ENCODE peak calls at places on chromosomes 11 and 22, in six cellular contexts. U is IMR-90, R is neuronal stem cell, W is H9, T is trophoblast cell, S is mesenchymal stem cell. F is an unnamed sample.

GRCh38 chr11:36532908-36533601 is 23.0 kb upstream of the TRAF6 start:
- DNase-seq in U (no peak), R (no peak), W (no peak), T (no peak), S (no peak), F (peak)

GRCh38 chr11:1548221-1549070 is 23.6 kb downstream of the DUSP8 start:
- DNase-seq in U (peak), R (no peak), W (peak), T (no peak), S (peak), F (peak)

GRCh38 chr11:85094795-85095194 is 532.3 kb downstream of the DLG2 start:
- DNase-seq in U (no peak), R (no peak), W (no peak), T (no peak), S (no peak), F (no peak)

GRCh38 chr11:45560153-45560934 is 105.1 kb downstream of the CHST1 start:
- DNase-seq in U (no peak), R (no peak), W (no peak), T (no peak), S (no peak), F (peak)

GRCh38 chr11:31477528-31478255 is 31.7 kb downstream of the IMMP1L start:
- DNase-seq in U (no peak), R (no peak), W (no peak), T (no peak), S (no peak), F (peak)

GRCh38 chr11:33912405-33913361 is 20.8 kb upstream of the LMO2 start:
- DNase-seq in U (peak), R (peak), W (no peak), T (peak), S (peak), F (peak)

GRCh38 chr11:368414-369335 is 624 bp upstream of the B4GALNT4 start:
- DNase-seq in U (peak), R (peak), W (peak), T (no peak), S (peak), F (peak)

GRCh38 chr11:86811637-86812321 is 11.4 kb downstream of the PRSS23 start:
- DNase-seq in U (peak), R (no peak), W (no peak), T (no peak), S (peak), F (peak)

GRCh38 chr11:12086271-12087074 is 23.9 kb upstream of the MICAL2 start:
- DNase-seq in U (peak), R (no peak), W (no peak), T (peak), S (peak), F (peak)

GRCh38 chr11:112260490-112260889 is at the start of gene PLET1:
- DNase-seq in U (peak), R (no peak), W (no peak), T (no peak), S (no peak), F (no peak)

GRCh38 chr11:94544832-94545640 is 1.3 kb downstream of the FUT4 start:
- DNase-seq in U (no peak), R (peak), W (peak), T (peak), S (peak), F (peak)

DNA sequence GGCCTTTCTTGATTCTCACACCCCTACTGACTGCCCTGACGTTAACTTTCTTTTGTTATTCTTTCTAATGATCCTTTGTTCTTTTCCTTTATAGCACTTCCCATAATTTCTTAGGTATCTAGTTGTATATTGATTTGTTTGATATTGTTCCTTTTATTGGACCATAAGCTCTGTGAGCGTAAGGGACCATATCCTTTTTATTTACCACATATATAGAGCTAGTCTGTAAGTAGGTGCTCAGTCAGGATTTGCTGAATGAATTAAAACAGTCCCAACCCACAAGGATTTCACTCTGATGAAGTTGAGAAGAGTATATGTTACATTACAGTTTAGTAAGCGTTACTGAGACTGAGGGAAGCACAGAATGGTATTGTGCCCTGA is 68.8 kb downstream of the EMSY start:
- DNase-seq in U (no peak), R (no peak), W (no peak), T (no peak), S (no peak), F (no peak)
- H3K23ac ChIP-seq in U (no peak), R (no peak), W (no peak), T (no peak), S (no peak), F (no peak)

DNA sequence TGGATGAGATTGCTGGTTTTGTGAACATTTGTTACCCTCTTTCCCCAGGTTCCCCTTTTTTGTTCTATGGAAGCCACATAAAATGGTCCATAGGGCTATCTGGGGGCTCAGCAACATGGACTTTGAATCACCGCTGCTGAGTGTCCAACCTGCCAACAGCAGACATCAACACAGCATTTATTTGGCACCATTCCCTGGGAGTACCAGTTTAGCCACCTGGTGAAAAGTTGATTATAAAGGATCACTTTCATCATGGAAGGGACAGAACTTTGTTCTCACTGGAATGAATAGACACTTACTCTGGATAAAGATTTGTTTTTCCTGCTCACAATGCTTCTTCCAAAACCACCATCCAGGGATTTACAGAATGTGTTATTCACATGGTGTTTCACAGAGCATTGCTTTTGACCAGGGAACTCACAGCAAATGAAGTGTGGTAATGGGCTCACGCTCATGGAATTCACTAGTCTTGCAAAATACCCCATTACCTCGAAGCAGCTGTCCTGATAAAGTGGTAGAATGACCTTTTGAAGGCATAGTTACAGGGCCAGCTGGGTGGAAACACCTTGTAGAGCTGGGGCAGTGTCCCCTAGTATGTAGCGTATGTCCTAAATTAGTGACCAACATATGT is 43.9 kb downstream of the ADM start:
- DNase-seq in U (peak), R (no peak), W (no peak), T (peak), S (peak), F (peak)
- H2BK120ac ChIP-seq in U (peak), R (no peak), W (no peak), T (no peak), S (no peak), F (no peak)

GRCh38 chr11:74644084-74644483 is 51.7 kb downstream of the POLD3 start:
- DNase-seq in U (no peak), R (no peak), W (no peak), T (no peak), S (no peak), F (no peak)

GRCh38 chr11:74639533-74639932 is 47.2 kb downstream of the POLD3 start:
- DNase-seq in U (no peak), R (no peak), W (no peak), T (no peak), S (no peak), F (no peak)

GRCh38 chr11:74641905-74642304 is 49.5 kb downstream of the POLD3 start:
- DNase-seq in U (no peak), R (no peak), W (no peak), T (no peak), S (peak), F (no peak)

GRCh38 chr11:74642912-74643311 is 50.5 kb downstream of the POLD3 start:
- DNase-seq in U (no peak), R (no peak), W (no peak), T (no peak), S (no peak), F (no peak)

DNA sequence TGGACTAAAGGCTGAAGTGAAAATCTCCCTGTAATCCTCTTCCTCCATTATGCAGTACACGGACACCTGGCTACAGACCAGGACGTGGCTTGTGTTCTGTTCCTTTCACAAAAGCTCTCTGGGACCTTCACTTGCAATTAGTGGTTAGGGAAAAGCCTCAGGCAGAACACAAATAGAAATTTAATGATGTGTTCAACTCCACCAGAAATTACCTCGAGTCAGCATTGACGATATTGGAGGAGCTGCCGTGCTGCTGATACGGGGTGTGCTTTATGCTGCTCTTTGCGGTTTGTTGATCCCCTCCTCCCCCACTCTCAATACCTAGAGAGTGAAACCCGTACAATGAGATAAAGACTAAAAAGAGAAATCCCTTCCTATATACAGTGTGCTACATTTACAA is 48.9 kb downstream of the POLD3 start:
- DNase-seq in U (no peak), R (peak), W (no peak), T (no peak), S (no peak), F (no peak)
- H3K9ac ChIP-seq in U (no peak), R (no peak), W (no peak), T (no peak), S (no peak), F (no peak)

GRCh38 chr11:64799925-64800632 is 2.9 kb downstream of the MAP4K2 start:
- DNase-seq in U (no peak), R (no peak), W (no peak), T (no peak), S (peak), F (no peak)

GRCh38 chr11:64800633-64801464 is 2.2 kb downstream of the MAP4K2 start:
- DNase-seq in U (no peak), R (no peak), W (peak), T (no peak), S (no peak), F (no peak)

GRCh38 chr11:64796757-64797541 is 6.1 kb downstream of the MAP4K2 start:
- DNase-seq in U (no peak), R (no peak), W (no peak), T (no peak), S (no peak), F (no peak)

GRCh38 chr11:64801591-64802369 is 1.2 kb downstream of the MAP4K2 start:
- DNase-seq in U (no peak), R (no peak), W (peak), T (no peak), S (peak), F (no peak)

DNA sequence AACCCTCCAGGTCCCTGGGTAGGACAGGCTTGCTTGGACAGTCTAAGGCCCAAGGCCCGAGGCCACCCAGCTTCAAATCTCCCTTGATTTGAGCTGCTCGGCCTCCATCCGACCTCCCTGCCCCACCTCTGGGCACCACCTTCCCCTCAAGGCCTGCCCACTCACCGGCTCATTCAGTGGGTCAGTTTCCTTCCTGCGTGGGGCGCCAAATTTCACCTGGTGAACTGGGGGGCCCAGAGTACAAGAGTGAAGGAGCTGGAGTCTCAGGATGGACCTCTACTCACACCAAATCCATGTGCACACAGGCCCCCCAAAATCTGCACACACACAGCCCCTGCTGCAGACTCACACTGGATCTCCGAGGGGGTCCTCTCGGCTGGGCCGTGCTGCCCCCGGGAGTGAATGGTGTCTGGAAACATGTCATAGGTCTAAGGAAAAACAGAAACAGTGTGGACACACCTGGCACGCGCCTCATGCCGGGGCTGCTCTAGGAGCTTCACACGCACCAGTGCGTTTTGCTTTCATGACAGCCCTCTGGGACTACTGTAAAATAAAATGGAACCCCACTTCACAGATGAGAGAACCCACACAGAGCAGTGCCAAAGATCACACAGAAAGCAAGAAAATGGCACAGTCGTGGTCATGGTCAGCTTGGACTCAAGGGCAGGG is 3.6 kb downstream of the MAP4K2 start:
- DNase-seq in U (no peak), R (no peak), W (no peak), T (no peak), S (no peak), F (no peak)
- H3K23ac ChIP-seq in U (no peak), R (no peak), W (no peak), T (no peak), S (no peak), F (no peak)

GRCh38 chr22:28647216-28647615 is 32.4 kb downstream of the TTC28 start:
- DNase-seq in U (peak), R (no peak), W (no peak), T (no peak), S (no peak), F (no peak)

GRCh38 chr22:28648792-28649191 is 30.8 kb downstream of the TTC28 start:
- DNase-seq in U (no peak), R (no peak), W (no peak), T (no peak), S (no peak), F (no peak)
- H2BK120ac ChIP-seq in U (no peak), R (no peak), W (no peak), T (no peak), S (no peak), F (no peak)

DNA sequence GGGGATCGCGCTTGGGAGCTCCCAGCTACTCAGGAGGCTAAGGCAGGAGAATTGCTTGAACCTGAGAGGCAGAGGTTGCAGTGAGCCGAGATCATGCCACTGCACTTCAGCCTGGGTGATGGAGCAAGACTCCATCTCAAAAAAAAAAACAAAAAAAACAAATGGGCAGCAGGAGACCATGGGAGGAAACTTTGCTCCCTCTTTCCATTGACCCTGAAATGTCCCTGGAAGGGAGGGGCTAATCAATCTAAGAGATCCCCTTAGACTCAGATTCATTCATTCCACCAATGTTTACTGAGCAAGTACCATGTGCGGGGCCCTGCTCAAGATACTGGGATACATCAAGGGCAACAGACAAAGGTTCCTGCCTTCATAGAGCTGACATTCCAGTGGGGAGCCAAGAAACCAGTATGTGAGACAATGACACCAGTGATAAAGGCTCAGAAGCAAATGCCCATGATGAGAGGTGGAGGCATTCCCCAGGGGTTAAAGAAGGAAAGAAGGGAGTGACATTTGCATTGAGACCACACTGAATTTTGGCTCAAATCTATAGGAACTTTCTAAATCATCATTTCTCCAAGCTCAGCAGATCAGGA is 37.7 kb upstream of the TFIP11 start:
- DNase-seq in U (no peak), R (no peak), W (no peak), T (no peak), S (no peak), F (peak)
- H3K9ac ChIP-seq in U (no peak), R (no peak), W (no peak), T (no peak), S (no peak), F (no peak)

DNA sequence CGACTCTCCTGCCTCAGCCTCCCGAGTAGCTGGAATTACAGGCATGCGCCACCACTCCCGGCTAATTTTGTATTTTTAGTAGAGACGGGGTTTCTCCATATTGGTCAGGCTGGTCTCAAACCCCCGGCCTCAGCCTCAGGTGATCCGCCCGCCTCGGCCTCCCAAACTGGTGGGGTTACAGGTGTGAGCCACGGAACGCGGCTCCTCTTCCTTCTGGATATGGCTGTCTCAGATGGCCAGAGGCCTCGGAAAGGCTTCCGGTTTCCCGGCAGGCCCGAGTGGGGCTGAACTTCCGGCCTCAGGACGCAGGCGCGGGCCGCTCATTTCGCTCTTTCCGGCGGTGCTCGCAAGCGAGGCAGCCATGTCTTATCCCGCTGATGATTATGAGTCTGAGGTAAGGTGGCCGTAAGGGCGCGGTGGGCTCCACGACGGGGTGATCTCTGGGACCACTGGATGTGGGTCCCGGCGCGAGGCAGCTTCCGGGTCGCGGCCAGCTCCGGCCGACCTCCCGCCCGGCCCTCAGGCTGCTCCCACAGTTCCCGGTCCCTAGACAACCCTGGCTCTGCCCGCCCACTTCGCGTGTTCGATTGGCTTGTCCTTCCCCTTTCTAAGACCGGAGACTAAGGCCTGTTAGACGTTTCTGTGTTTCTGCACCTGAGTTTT is at the start of gene EIF3L:
- DNase-seq in U (peak), R (peak), W (peak), T (peak), S (peak), F (peak)
- H3K23ac ChIP-seq in U (peak), R (peak), W (peak), T (no peak), S (peak), F (no peak)

GRCh38 chr11:6320411-6321207 is at the start of gene CAVIN3:
- DNase-seq in U (peak), R (peak), W (peak), T (peak), S (peak), F (peak)
- H2BK120ac ChIP-seq in U (peak), R (peak), W (no peak), T (peak), S (peak), F (no peak)

DNA sequence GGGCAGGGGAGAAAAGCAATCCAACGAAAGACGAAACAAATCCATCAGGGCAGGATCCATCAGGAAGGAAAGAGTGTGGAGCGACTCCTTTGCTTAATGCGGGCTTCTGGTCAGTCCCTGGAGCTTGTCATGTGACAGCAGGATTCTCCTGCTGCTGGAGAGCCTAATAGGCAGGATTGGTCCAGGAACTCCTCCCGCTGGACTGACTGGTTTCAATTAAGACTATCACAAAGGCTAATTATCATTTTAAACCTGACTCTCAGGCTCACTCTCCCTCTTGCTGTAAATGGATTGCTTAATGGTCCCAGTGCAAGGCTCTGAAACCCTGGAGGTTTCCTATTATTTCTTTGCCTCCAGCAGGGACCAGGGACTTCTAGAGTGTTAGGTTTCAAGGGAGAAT is 493.8 kb downstream of the NTM start:
- DNase-seq in U (no peak), R (no peak), W (no peak), T (no peak), S (no peak), F (no peak)
- H3K9ac ChIP-seq in U (no peak), R (no peak), W (no peak), T (no peak), S (no peak), F (no peak)

DNA sequence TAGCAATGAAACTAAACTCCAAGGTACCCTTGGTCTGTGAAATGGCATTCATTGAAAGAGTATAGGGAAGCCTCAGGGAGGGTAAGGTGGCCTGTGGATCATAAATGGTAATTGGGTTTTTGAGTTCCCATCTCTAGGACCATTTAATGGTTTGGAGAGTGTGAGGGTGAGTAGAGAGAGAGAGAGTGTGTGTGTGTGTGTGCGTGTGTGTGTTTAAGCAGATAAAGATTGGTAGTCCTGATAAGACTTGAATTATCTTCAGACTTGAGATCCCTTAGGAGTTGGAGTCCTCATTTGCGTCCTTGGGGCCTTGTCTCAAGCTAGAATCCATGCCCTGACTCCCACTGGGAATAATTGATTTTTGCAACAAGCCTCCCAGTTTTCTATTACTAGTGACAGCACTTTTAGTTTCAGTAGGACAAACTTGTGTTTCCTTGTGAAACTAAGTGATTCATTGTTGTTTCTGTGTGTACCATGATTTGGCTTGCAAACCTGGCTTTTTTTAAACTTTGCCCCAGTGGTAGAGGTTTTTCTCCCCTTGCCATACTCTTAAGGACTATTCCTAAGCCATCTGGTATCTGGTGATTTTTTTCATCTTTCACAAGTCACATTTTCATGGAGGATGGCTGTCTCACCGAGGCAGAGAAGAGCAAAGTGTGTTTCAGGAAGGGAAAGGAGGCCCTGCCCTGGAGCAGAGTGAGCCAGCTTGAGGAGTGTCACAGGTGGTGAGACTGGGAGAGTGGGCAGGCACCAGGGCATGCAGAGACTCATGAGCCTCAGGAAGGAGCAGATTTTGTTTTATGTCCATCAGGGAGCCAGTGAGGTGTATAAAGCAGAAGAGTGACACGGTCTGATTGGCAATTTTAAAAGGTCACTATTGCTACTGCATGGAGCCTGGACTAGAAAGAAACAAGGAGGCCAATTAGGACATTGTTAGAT is 26.7 kb downstream of the ALKBH3 start:
- DNase-seq in U (no peak), R (no peak), W (no peak), T (no peak), S (no peak), F (peak)
- H3K23ac ChIP-seq in U (no peak), R (no peak), W (no peak), T (no peak), S (no peak), F (no peak)